ENCODE peak calls at places on chromosomes 3 and 15, in eight cellular contexts. J is H1, L is spleen, R is SK-N-SH, S is transverse colon, I is upper lobe of left lung, O is esophagus muscularis mucosa, P is Panc1. B is an unnamed sample.

GRCh38 chr3:158313344-158313927 is 203.5 kb downstream of the RSRC1 start:
- DNase-seq in J (no peak), L (no peak), R (peak; percentile 54), S (no peak), I (no peak), O (no peak), P (peak; percentile 22), B (no peak)

GRCh38 chr3:183745300-183746098 is 47.9 kb downstream of the YEATS2 start:
- DNase-seq in J (no peak), L (no peak), R (no peak), S (no peak), I (no peak), O (no peak), P (no peak), B (no peak)

GRCh38 chr3:120147072-120147871 is 53.0 kb upstream of the GSK3B start:
- DNase-seq in J (no peak), L (no peak), R (no peak), S (peak; percentile 46), I (no peak), O (no peak), P (no peak), B (peak; percentile 38)

GRCh38 chr3:155158361-155159037 is 78.4 kb downstream of the MME start:
- DNase-seq in J (no peak), L (no peak), R (no peak), S (no peak), I (no peak), O (no peak), P (no peak), B (no peak)

GRCh38 chr15:67068724-67069400 is 3.5 kb downstream of the SMAD3 start:
- DNase-seq in J (no peak), L (no peak), R (no peak), S (no peak), I (no peak), O (no peak), P (no peak), B (no peak)

GRCh38 chr3:86960551-86960950 is 30.4 kb downstream of the VGLL3 start:
- DNase-seq in J (no peak), L (no peak), R (no peak), S (no peak), I (no peak), O (no peak), P (no peak), B (no peak)

GRCh38 chr15:56734013-56734625 is 810 bp upstream of the ZNF280D start:
- DNase-seq in J (no peak), L (no peak), R (no peak), S (no peak), I (no peak), O (no peak), P (no peak), B (no peak)

GRCh38 chr3:125163739-125164601 is 48.6 kb downstream of the SLC12A8 start:
- DNase-seq in J (no peak), L (no peak), R (no peak), S (peak; percentile 39), I (peak; percentile 83), O (no peak), P (peak; percentile 8), B (no peak)

GRCh38 chr3:84961492-84962255 is 2.9 kb downstream of the CADM2 start:
- DNase-seq in J (peak; percentile 57), L (no peak), R (peak; percentile 9), S (no peak), I (peak; percentile 83), O (no peak), P (no peak), B (no peak)

GRCh38 chr3:55481067-55481917 is 5.8 kb downstream of the WNT5A start:
- DNase-seq in J (peak; percentile 62), L (no peak), R (peak; percentile 83), S (no peak), I (peak; percentile 85), O (no peak), P (no peak), B (no peak)

GRCh38 chr15:61227269-61228024 is 1.7 kb downstream of the RORA start:
- DNase-seq in J (no peak), L (no peak), R (peak; percentile 76), S (no peak), I (peak; percentile 76), O (no peak), P (no peak), B (peak; percentile 25)

GRCh38 chr3:149618151-149619123 is 39.4 kb downstream of the WWTR1 start:
- DNase-seq in J (no peak), L (no peak), R (no peak), S (no peak), I (no peak), O (no peak), P (no peak), B (no peak)

GRCh38 chr3:169659858-169660614 is 3.5 kb downstream of the MECOM start:
- DNase-seq in J (peak; percentile 54), L (no peak), R (peak; percentile 8), S (no peak), I (no peak), O (no peak), P (no peak), B (no peak)

GRCh38 chr15:68782589-68783161 is 38.0 kb downstream of the ANP32A start:
- DNase-seq in J (no peak), L (no peak), R (no peak), S (no peak), I (no peak), O (no peak), P (no peak), B (no peak)
- TF ChIP-seq POLR2AphosphoS5 in J (no peak), L (no peak), R (no peak), S (no peak), I (no peak), O (no peak), P (no peak), B (no peak)

GRCh38 chr3:65177879-65178484 is 490.2 kb upstream of the ADAMTS9 start:
- DNase-seq in J (no peak), L (no peak), R (peak; percentile 31), S (no peak), I (no peak), O (no peak), P (no peak), B (no peak)
- H3K27ac ChIP-seq in J (no peak overlapping the region), L (no peak overlapping the region), R (no peak overlapping the region), S (peak overlapping the region; percentile 4), I (no peak overlapping the region), O (no peak overlapping the region), P (no peak overlapping the region), B (no peak overlapping the region)

GRCh38 chr3:171356251-171356650 is 104.0 kb downstream of the TNIK start:
- DNase-seq in J (no peak), L (no peak), R (no peak), S (no peak), I (no peak), O (no peak), P (no peak), B (no peak)
- H3K4me1 ChIP-seq in J (no peaks in the 10 kb centered on the region), L (no peaks in the 10 kb centered on the region), R (peaks cover 23% of the 10 kb centered on the region), S (peaks cover 4% of the 10 kb centered on the region), I (no peaks in the 10 kb centered on the region), O (peaks cover 12% of the 10 kb centered on the region), P (no peaks in the 10 kb centered on the region), B (no peaks in the 10 kb centered on the region)

GRCh38 chr3:133661454-133662255 is at the start of gene TOPBP1:
- DNase-seq in J (peak; percentile 90), L (peak; percentile 97), R (peak; percentile 90), S (peak; percentile 88), I (peak; percentile 97), O (no peak), P (no peak), B (peak; percentile 55)
- TF ChIP-seq POLR2AphosphoS5 in J (peak; percentile 44), L (peak; percentile 89), R (peak; percentile 78), S (peak; percentile 71), I (peak; percentile 73), O (peak; percentile 60), P (peak; percentile 93), B (peak; percentile 64)

GRCh38 chr3:172355836-172356235 is 92.4 kb downstream of the GHSR start:
- DNase-seq in J (no peak), L (no peak), R (no peak), S (peak; percentile 24), I (no peak), O (no peak), P (peak; percentile 50), B (no peak)
- H3K27ac ChIP-seq in J (no peak overlapping the region), L (no peak overlapping the region), R (peak overlapping the region; percentile 81), S (no peak overlapping the region), I (no peak overlapping the region), O (peak overlapping the region; percentile 37), P (no peak overlapping the region), B (peak overlapping the region; percentile 47)

GRCh38 chr15:89756897-89757296 is 5.8 kb upstream of the MESP1 start:
- DNase-seq in J (no peak), L (no peak), R (no peak), S (no peak), I (no peak), O (no peak), P (no peak), B (no peak)
- H3K4me1 ChIP-seq in J (no peaks in the 10 kb centered on the region), L (peaks cover 8% of the 10 kb centered on the region), R (peaks cover 4% of the 10 kb centered on the region), S (no peaks in the 10 kb centered on the region), I (no peaks in the 10 kb centered on the region), O (peaks cover 9% of the 10 kb centered on the region), P (peaks cover 23% of the 10 kb centered on the region), B (no peaks in the 10 kb centered on the region)

GRCh38 chr3:7340795-7341194 is 479.9 kb downstream of the GRM7 start:
- DNase-seq in J (no peak), L (no peak), R (no peak), S (no peak), I (no peak), O (no peak), P (no peak), B (peak; percentile 35)

GRCh38 chr3:7346364-7346763 is 485.4 kb downstream of the GRM7 start:
- DNase-seq in J (no peak), L (no peak), R (no peak), S (no peak), I (no peak), O (no peak), P (no peak), B (no peak)
- TF ChIP-seq POLR2AphosphoS5 in J (no peak), L (no peak), R (no peak), S (no peak), I (no peak), O (no peak), P (no peak), B (no peak)

GRCh38 chr3:32996046-32996754 is 44.8 kb downstream of the CCR4 start:
- DNase-seq in J (no peak), L (no peak), R (no peak), S (no peak), I (no peak), O (no peak), P (no peak), B (no peak)
- H3K27ac ChIP-seq in J (no peak overlapping the region), L (no peak overlapping the region), R (no peak overlapping the region), S (no peak overlapping the region), I (no peak overlapping the region), O (no peak overlapping the region), P (no peak overlapping the region), B (no peak overlapping the region)

DNA sequence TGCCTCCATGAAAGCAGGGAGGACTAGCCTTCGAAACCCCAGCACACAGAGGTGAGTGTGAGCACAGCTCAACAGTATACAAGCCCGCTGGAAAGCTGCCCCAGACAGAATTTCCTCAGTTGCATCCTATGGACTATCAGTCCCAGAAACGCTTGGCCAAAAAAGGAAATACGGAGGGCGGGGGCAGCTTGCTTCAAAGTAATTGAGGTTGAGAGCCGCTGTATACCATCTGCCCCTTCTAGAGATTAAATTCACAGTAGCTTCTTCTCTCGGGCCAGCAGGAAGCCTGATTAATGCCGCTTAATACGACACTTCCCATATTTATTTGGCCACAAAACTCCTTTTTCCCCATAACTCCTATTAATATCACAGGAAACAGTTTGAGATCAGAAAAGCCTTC is 88.7 kb downstream of the LIPC start:
- DNase-seq in J (no peak), L (no peak), R (no peak), S (no peak), I (no peak), O (no peak), P (no peak), B (no peak)
- H3K4me1 ChIP-seq in J (no peaks in the 10 kb centered on the region), L (peaks cover 97% of the 10 kb centered on the region), R (peaks cover 7% of the 10 kb centered on the region), S (no peaks in the 10 kb centered on the region), I (peaks cover 10% of the 10 kb centered on the region), O (peaks cover 32% of the 10 kb centered on the region), P (peaks cover 4% of the 10 kb centered on the region), B (no peaks in the 10 kb centered on the region)

B was measured in breast epithelium.